ENCODE peak calls at places on chromosomes 1 and 21, in four cellular contexts. One of them, this sample, is unnamed.

GRCh38 chr1:172325562-172325961 is 94.9 kb upstream of the C1orf105 start:
- DNase-seq in lower lobe of right lung: no peak
- DNase-seq in GM23338: no peak
- DNase-seq in CD4-positive, alpha-beta T cell: no peak
- DNase-seq in this sample: no peak

GRCh38 chr1:31750858-31751638 is 13.1 kb downstream of the ADGRB2 start:
- DNase-seq in CD4-positive, alpha-beta T cell: no peak
- DNase-seq in lower lobe of right lung: no peak
- DNase-seq in GM23338: no peak
- DNase-seq in this sample: no peak

GRCh38 chr1:13878001-13878400 is 178.0 kb downstream of the PRDM2 start:
- DNase-seq in GM23338: no peak
- DNase-seq in CD4-positive, alpha-beta T cell: no peak
- DNase-seq in lower lobe of right lung: no peak
- DNase-seq in this sample: no peak

GRCh38 chr1:42013881-42014470 is 95.3 kb upstream of the HIVEP3 start:
- DNase-seq in lower lobe of right lung: no peak
- DNase-seq in GM23338: no peak
- DNase-seq in CD4-positive, alpha-beta T cell: no peak
- DNase-seq in this sample: no peak

GRCh38 chr1:38817958-38818705 is 41.4 kb downstream of the RRAGC start:
- DNase-seq in lower lobe of right lung: peak
- DNase-seq in GM23338: peak
- DNase-seq in CD4-positive, alpha-beta T cell: peak
- DNase-seq in this sample: no peak

GRCh38 chr21:38769253-38769780 is 36.4 kb upstream of the ETS2 start:
- DNase-seq in lower lobe of right lung: no peak
- DNase-seq in CD4-positive, alpha-beta T cell: no peak
- DNase-seq in GM23338: no peak
- DNase-seq in this sample: no peak

GRCh38 chr1:247576514-247576913 is 11.6 kb upstream of the OR2G2 start:
- DNase-seq in CD4-positive, alpha-beta T cell: no peak
- DNase-seq in lower lobe of right lung: no peak
- DNase-seq in GM23338: peak
- DNase-seq in this sample: no peak

GRCh38 chr21:45471229-45472052 is 66.5 kb downstream of the COL18A1 start:
- DNase-seq in GM23338: no peak
- DNase-seq in lower lobe of right lung: no peak
- DNase-seq in CD4-positive, alpha-beta T cell: no peak
- DNase-seq in this sample: no peak

DNA sequence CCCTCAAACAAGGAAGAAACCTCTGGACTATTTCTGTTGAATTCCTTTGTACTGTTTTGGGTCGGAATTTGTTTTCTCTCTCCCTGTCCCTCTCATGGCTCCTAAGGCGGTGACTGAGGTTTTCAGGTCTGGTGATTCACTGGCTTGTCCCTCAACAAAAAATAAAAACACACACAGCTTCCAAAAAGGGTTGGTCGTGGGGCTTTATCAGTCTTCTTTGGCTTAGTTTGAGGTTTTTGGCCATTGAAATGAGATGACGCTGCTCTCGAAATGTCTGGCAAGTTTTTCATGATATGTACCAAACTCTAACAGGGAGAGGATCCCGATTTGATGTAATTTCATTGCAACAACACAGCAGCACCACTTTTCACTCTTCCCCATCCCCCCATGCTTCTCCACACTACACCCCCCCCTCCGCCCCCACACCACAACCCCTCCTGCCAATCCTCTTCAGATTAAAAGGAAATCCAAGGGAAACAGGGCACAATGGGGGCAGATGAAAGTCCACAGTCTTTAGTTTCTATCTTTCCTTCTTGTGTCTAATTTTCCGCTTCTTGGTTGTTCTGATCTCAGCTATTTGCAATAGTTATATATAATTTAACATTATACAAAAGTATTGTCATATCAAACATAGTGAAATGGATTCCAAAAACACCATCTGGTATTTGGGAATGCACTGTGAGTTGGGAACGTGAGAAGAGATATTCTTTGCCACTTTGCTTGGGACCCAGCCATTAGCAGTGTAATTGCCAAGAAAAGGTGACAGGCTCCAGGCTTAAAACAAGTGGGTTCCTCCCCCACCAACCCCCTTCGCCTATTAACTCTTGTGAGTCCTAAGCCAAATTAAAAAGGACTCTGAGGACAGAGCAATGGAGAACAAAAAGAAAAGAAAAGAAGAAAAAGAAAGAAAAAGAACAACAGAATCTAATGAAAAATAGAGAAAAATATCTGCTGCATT is 186.9 kb upstream of the NFIA start:
- DNase-seq in CD4-positive, alpha-beta T cell: no peak
- DNase-seq in GM23338: no peak
- DNase-seq in lower lobe of right lung: no peak
- DNase-seq in this sample: no peak
- H3K27ac ChIP-seq in CD4-positive, alpha-beta T cell: no peak
- H3K27ac ChIP-seq in GM23338: no peak
- H3K27ac ChIP-seq in lower lobe of right lung: no peak
- H3K27ac ChIP-seq in this sample: no peak

GRCh38 chr1:3581296-3581695 is 30.0 kb downstream of the MEGF6 start:
- DNase-seq in GM23338: no peak
- DNase-seq in lower lobe of right lung: no peak
- DNase-seq in CD4-positive, alpha-beta T cell: no peak
- DNase-seq in this sample: no peak
- H3K27ac ChIP-seq in GM23338: no peak
- H3K27ac ChIP-seq in lower lobe of right lung: peak
- H3K27ac ChIP-seq in CD4-positive, alpha-beta T cell: no peak
- H3K27ac ChIP-seq in this sample: no peak

GRCh38 chr1:1452882-1453281 is 3.4 kb downstream of the ATAD3C start:
- DNase-seq in lower lobe of right lung: no peak
- DNase-seq in CD4-positive, alpha-beta T cell: no peak
- DNase-seq in GM23338: no peak
- DNase-seq in this sample: no peak
- H3K27ac ChIP-seq in lower lobe of right lung: no peak
- H3K27ac ChIP-seq in CD4-positive, alpha-beta T cell: no peak
- H3K27ac ChIP-seq in GM23338: no peak
- H3K27ac ChIP-seq in this sample: no peak

GRCh38 chr1:183327429-183328290 is 90.5 kb downstream of the NMNAT2 start:
- DNase-seq in lower lobe of right lung: no peak
- DNase-seq in GM23338: no peak
- DNase-seq in CD4-positive, alpha-beta T cell: no peak
- DNase-seq in this sample: no peak
- H3K27ac ChIP-seq in lower lobe of right lung: no peak
- H3K27ac ChIP-seq in GM23338: no peak
- H3K27ac ChIP-seq in CD4-positive, alpha-beta T cell: no peak
- H3K27ac ChIP-seq in this sample: peak

DNA sequence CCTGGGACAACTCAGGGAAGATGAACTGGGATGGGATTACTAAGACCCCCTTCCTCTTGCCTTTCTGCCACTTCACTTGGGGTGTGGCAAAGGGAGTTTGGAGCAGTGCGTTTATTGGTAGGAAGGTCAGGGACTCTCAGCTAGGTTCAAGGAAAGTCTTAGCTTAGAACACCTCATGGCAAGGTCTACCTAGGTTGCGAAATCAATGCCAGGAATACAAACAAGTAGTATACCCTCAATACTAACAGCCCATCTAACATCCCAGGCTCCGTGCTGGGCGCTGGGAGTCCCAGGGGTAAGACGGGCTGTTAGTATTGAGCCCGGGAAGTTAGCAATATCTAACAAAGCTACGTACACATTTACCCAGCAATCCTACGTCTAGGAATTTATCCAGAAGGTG is 4.7 kb downstream of the ATP2B4 start:
- DNase-seq in GM23338: no peak
- DNase-seq in lower lobe of right lung: no peak
- DNase-seq in CD4-positive, alpha-beta T cell: no peak
- DNase-seq in this sample: no peak
- H3K27ac ChIP-seq in GM23338: no peak
- H3K27ac ChIP-seq in lower lobe of right lung: peak
- H3K27ac ChIP-seq in CD4-positive, alpha-beta T cell: no peak
- H3K27ac ChIP-seq in this sample: peak

GRCh38 chr1:221439008-221439733 is 302.7 kb downstream of the DUSP10 start:
- DNase-seq in lower lobe of right lung: no peak
- DNase-seq in CD4-positive, alpha-beta T cell: peak
- DNase-seq in GM23338: no peak
- DNase-seq in this sample: no peak

GRCh38 chr1:221437171-221437570 is 304.7 kb downstream of the DUSP10 start:
- DNase-seq in CD4-positive, alpha-beta T cell: no peak
- DNase-seq in lower lobe of right lung: no peak
- DNase-seq in GM23338: no peak
- DNase-seq in this sample: no peak

GRCh38 chr1:221439734-221440436 is 302.0 kb downstream of the DUSP10 start:
- DNase-seq in lower lobe of right lung: no peak
- DNase-seq in CD4-positive, alpha-beta T cell: no peak
- DNase-seq in GM23338: no peak
- DNase-seq in this sample: no peak

GRCh38 chr1:221435510-221435909 is 306.4 kb downstream of the DUSP10 start:
- DNase-seq in GM23338: peak
- DNase-seq in lower lobe of right lung: no peak
- DNase-seq in CD4-positive, alpha-beta T cell: no peak
- DNase-seq in this sample: no peak

DNA sequence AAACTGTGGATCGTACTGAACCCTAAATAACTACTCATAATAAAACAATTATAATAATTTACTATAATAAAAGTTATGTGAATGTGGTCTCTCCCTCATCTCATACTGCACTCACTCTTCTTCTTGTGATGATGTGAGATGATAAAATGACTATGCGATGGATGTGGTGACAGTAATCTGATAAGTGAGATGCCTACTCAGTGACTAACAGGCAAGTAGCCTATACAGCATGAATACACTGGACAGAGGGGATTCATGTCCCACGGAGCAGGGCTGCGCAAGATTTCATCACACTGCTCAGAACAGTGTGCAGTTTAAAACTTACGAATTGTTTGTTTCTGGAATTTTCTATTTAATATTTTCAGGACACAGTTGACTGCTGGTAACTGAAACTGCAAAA is 304.0 kb downstream of the DUSP10 start:
- DNase-seq in lower lobe of right lung: no peak
- DNase-seq in GM23338: no peak
- DNase-seq in CD4-positive, alpha-beta T cell: no peak
- DNase-seq in this sample: no peak
- H3K27ac ChIP-seq in lower lobe of right lung: no peak
- H3K27ac ChIP-seq in GM23338: no peak
- H3K27ac ChIP-seq in CD4-positive, alpha-beta T cell: no peak
- H3K27ac ChIP-seq in this sample: no peak

GRCh38 chr1:201408815-201409200 is 9.7 kb upstream of the LAD1 start:
- DNase-seq in GM23338: no peak
- DNase-seq in lower lobe of right lung: no peak
- DNase-seq in CD4-positive, alpha-beta T cell: no peak
- DNase-seq in this sample: no peak

GRCh38 chr1:201404722-201405483 is 5.8 kb upstream of the LAD1 start:
- DNase-seq in GM23338: no peak
- DNase-seq in CD4-positive, alpha-beta T cell: no peak
- DNase-seq in lower lobe of right lung: no peak
- DNase-seq in this sample: no peak

GRCh38 chr1:201405484-201405831 is 6.3 kb upstream of the LAD1 start:
- DNase-seq in CD4-positive, alpha-beta T cell: no peak
- DNase-seq in lower lobe of right lung: peak
- DNase-seq in GM23338: no peak
- DNase-seq in this sample: no peak

GRCh38 chr1:201408176-201408814 is 9.2 kb upstream of the LAD1 start:
- DNase-seq in CD4-positive, alpha-beta T cell: peak
- DNase-seq in GM23338: peak
- DNase-seq in lower lobe of right lung: peak
- DNase-seq in this sample: no peak

GRCh38 chr1:201406831-201407406 is 7.8 kb upstream of the LAD1 start:
- DNase-seq in GM23338: no peak
- DNase-seq in lower lobe of right lung: no peak
- DNase-seq in CD4-positive, alpha-beta T cell: no peak
- DNase-seq in this sample: no peak
- H3K27ac ChIP-seq in GM23338: no peak
- H3K27ac ChIP-seq in lower lobe of right lung: no peak
- H3K27ac ChIP-seq in CD4-positive, alpha-beta T cell: no peak
- H3K27ac ChIP-seq in this sample: no peak

This sample was measured in coronary artery.